ENCODE peak calls at places on chromosomes 2 and 18, in four cellular contexts. J is HEK293T, F is RWPE1, I is amniotic epithelial cell. B is an unnamed sample.

GRCh38 chr2:169190197-169190775 is 120.9 kb downstream of the DHRS9 start:
- DNase-seq in J (no peak), F (no peak), I (no peak), B (no peak)

GRCh38 chr2:174191342-174191886 is 56.9 kb downstream of the OLA1 start:
- DNase-seq in J (no peak), F (no peak), I (no peak), B (no peak)

GRCh38 chr2:134181219-134181618 is 72.7 kb upstream of the MGAT5 start:
- DNase-seq in J (no peak), F (peak; percentile 38), I (no peak), B (peak; percentile 25)

GRCh38 chr2:71577209-71577608 is 123.8 kb downstream of the DYSF start:
- DNase-seq in J (no peak), F (no peak), I (no peak), B (no peak)

GRCh38 chr2:25879133-25879730 is 945 bp upstream of the ASXL2 start:
- DNase-seq in J (no peak), F (peak; percentile 42), I (peak; percentile 71), B (no peak)

GRCh38 chr18:75735291-75735690 is 307.8 kb upstream of the SMIM21 start:
- DNase-seq in J (no peak), F (no peak), I (no peak), B (no peak)

GRCh38 chr18:54453996-54454395 is 96.3 kb downstream of the C18orf54 start:
- DNase-seq in J (no peak), F (no peak), I (no peak), B (no peak)

GRCh38 chr2:98805412-98806265 is 74.7 kb upstream of the MGAT4A start:
- DNase-seq in J (no peak), F (peak; percentile 52), I (peak; percentile 58), B (no peak)

GRCh38 chr2:216134958-216135541 is 25.9 kb downstream of the XRCC5 start:
- DNase-seq in J (no peak), F (no peak), I (no peak), B (no peak)

GRCh38 chr2:8677646-8678592 is 3.9 kb upstream of the ID2 start:
- DNase-seq in J (peak; percentile 49), F (no peak), I (peak; percentile 74), B (peak; percentile 64)

GRCh38 chr2:24359701-24360049 is 661 bp downstream of the ITSN2 start:
- DNase-seq in J (peak; percentile 39), F (peak; percentile 31), I (no peak), B (peak; percentile 44)

GRCh38 chr2:111201214-111201613 is 80.5 kb downstream of the BCL2L11 start:
- DNase-seq in J (no peak), F (no peak), I (no peak), B (no peak)

GRCh38 chr2:146131048-146131447 is 1611.1 kb upstream of the ZEB2 start:
- DNase-seq in J (no peak), F (no peak), I (no peak), B (no peak)

GRCh38 chr2:68463287-68463877 is 3.7 kb downstream of the FBXO48 start:
- DNase-seq in J (peak; percentile 26), F (no peak), I (peak; percentile 63), B (peak; percentile 79)

GRCh38 chr2:36329251-36329650 is 26.3 kb upstream of the CRIM1 start:
- DNase-seq in J (no peak), F (no peak), I (peak; percentile 6), B (no peak)

GRCh38 chr2:197487385-197487784 is 12.3 kb downstream of the HSPD1 start:
- DNase-seq in J (no peak), F (no peak), I (no peak), B (no peak)

GRCh38 chr2:67169417-67170140 is 227.6 kb upstream of the ETAA1 start:
- DNase-seq in J (no peak), F (no peak), I (peak; percentile 70), B (no peak)

GRCh38 chr2:133972297-133972696 is 281.6 kb upstream of the MGAT5 start:
- DNase-seq in J (no peak), F (no peak), I (no peak), B (no peak)

GRCh38 chr2:27798948-27799645 is 27.6 kb downstream of the MRPL33 start:
- DNase-seq in J (peak; percentile 16), F (peak; percentile 95), I (peak; percentile 100), B (no peak)

GRCh38 chr2:191811807-191812602 is 34.9 kb downstream of the CAVIN2 start:
- DNase-seq in J (peak; percentile 60), F (peak; percentile 60), I (peak; percentile 54), B (peak; percentile 67)

B was measured in NAMALWA.